ENCODE peak calls at places on chromosomes 7 and 10, in six cellular contexts. M is activated CD4-positive, CD25-positive, alpha-beta regulatory T cell; L is effector CD4-positive, alpha-beta T cell; C is NCI-H1092; T is heart left ventricle; Y is lower leg skin. U is an unnamed sample.

GRCh38 chr7:85101347-85101746 is 85.5 kb downstream of the SEMA3D start:
- DNase-seq in Y (no peak), C (no peak), M (no peak), L (no peak), T (no peak), U (no peak)

GRCh38 chr10:12844796-12845524 is 156.6 kb downstream of the CCDC3 start:
- DNase-seq in Y (peak), C (no peak), L (no peak), M (no peak), T (no peak), U (no peak)

GRCh38 chr7:131265227-131265626 is 62.4 kb upstream of the MKLN1 start:
- DNase-seq in Y (no peak), T (no peak), C (no peak), L (no peak), M (no peak), U (no peak)

GRCh38 chr7:128869138-128869943 is 6.7 kb downstream of the ATP6V1F start:
- DNase-seq in Y (peak), L (peak), T (peak), C (no peak), M (peak), U (no peak)

GRCh38 chr7:54664235-54665228 is 94.5 kb downstream of the SEC61G start:
- DNase-seq in M (no peak), L (no peak), C (peak), Y (no peak), T (peak), U (no peak)

GRCh38 chr10:122639801-122640200 is 59.8 kb downstream of the C10orf120 start:
- DNase-seq in M (no peak), Y (peak), L (no peak), T (no peak), C (no peak), U (no peak)

GRCh38 chr10:122282253-122282671 is 11.2 kb downstream of the BTBD16 start:
- DNase-seq in C (no peak), T (no peak), M (no peak), Y (peak), L (no peak), U (peak)

GRCh38 chr7:111168182-111168581 is 77.3 kb downstream of the LRRN3 start:
- DNase-seq in Y (no peak), T (no peak), L (no peak), C (peak), M (no peak), U (no peak)

GRCh38 chr7:121305109-121305508 is 23.7 kb upstream of the WNT16 start:
- DNase-seq in L (no peak), Y (no peak), C (no peak), T (no peak), M (no peak), U (no peak)

GRCh38 chr10:10353326-10353725 is 664.3 kb upstream of the CELF2 start:
- DNase-seq in M (no peak), Y (no peak), T (no peak), C (no peak), L (no peak), U (no peak)

GRCh38 chr10:92405006-92405924 is 114.3 kb downstream of the MARCHF5 start:
- DNase-seq in L (no peak), T (no peak), C (no peak), M (no peak), Y (no peak), U (no peak)

GRCh38 chr7:123945938-123946337 is 20.9 kb downstream of the SPAM1 start:
- DNase-seq in Y (no peak), L (no peak), C (no peak), T (no peak), M (no peak), U (no peak)

GRCh38 chr7:84049034-84049433 is 145.6 kb downstream of the SEMA3A start:
- DNase-seq in C (no peak), L (no peak), Y (no peak), M (no peak), T (no peak), U (no peak)

GRCh38 chr10:95815701-95816100 is 59.7 kb downstream of the ENTPD1 start:
- DNase-seq in T (no peak), C (no peak), Y (no peak), M (no peak), L (no peak), U (no peak)

GRCh38 chr10:87578799-87579401 is 74.2 kb downstream of the MINPP1 start:
- DNase-seq in Y (no peak), L (no peak), C (no peak), M (no peak), T (no peak), U (no peak)

GRCh38 chr7:137903382-137904169 is 56.8 kb upstream of the DGKI start:
- DNase-seq in M (peak), Y (peak), C (peak), T (peak), L (peak), U (no peak)

GRCh38 chr10:3746634-3747033 is 38.4 kb downstream of the KLF6 start:
- DNase-seq in Y (no peak), T (no peak), M (no peak), L (no peak), C (no peak), U (no peak)

GRCh38 chr10:13770760-13771493 is 184.2 kb downstream of the PRPF18 start:
- DNase-seq in T (no peak), M (no peak), Y (no peak), L (no peak), C (no peak), U (no peak)

GRCh38 chr7:149310113-149310836 is 48.3 kb downstream of the ZNF783 start:
- DNase-seq in M (no peak), T (no peak), Y (no peak), L (no peak), C (no peak), U (no peak)

GRCh38 chr7:69906309-69906995 is 308.2 kb downstream of the AUTS2 start:
- DNase-seq in M (no peak), T (no peak), Y (no peak), L (no peak), C (no peak), U (no peak)

GRCh38 chr7:157056957-157057902 is 46.8 kb upstream of the MNX1 start:
- DNase-seq in L (no peak), M (no peak), T (no peak), Y (peak), C (no peak), U (no peak)

GRCh38 chr7:98754041-98754479 is 115.8 kb downstream of the TMEM130 start:
- DNase-seq in M (no peak), T (no peak), Y (no peak), C (peak), L (no peak), U (no peak)

GRCh38 chr7:99102361-99102760 is 41.5 kb downstream of the SMURF1 start:
- DNase-seq in C (no peak), M (no peak), T (no peak), Y (no peak), L (no peak), U (no peak)

GRCh38 chr10:70926215-70927000 is 38.0 kb upstream of the PCBD1 start:
- DNase-seq in Y (no peak), T (peak), C (no peak), L (no peak), M (no peak), U (no peak)

GRCh38 chr7:112933598-112933997 is 143.4 kb upstream of the TMEM168 start:
- DNase-seq in Y (no peak), M (no peak), L (no peak), T (no peak), C (no peak), U (no peak)

GRCh38 chr7:150948791-150949251 is 29.3 kb downstream of the KCNH2 start:
- DNase-seq in M (no peak), Y (peak), C (no peak), L (no peak), T (peak), U (no peak)

GRCh38 chr7:142039231-142039630 is 43.6 kb downstream of the MGAM start:
- DNase-seq in L (no peak), Y (no peak), C (no peak), M (no peak), T (no peak), U (no peak)

GRCh38 chr10:20694296-20694695 is 202.8 kb downstream of the NEBL start:
- DNase-seq in C (no peak), L (no peak), Y (no peak), T (no peak), M (no peak), U (no peak)

GRCh38 chr10:97549587-97550322 is 22.8 kb upstream of the ANKRD2 start:
- DNase-seq in T (no peak), L (no peak), C (no peak), Y (no peak), M (no peak), U (no peak)

GRCh38 chr10:101219137-101219945 is 9.9 kb downstream of the LBX1 start:
- DNase-seq in L (no peak), C (no peak), M (no peak), Y (no peak), T (no peak), U (no peak)

GRCh38 chr10:14822879-14823755 is 14.7 kb downstream of the CDNF start:
- DNase-seq in Y (no peak), C (no peak), L (peak), T (no peak), M (no peak), U (no peak)

GRCh38 chr7:129969881-129970446 is 17.2 kb upstream of the UBE2H start:
- DNase-seq in T (no peak), Y (no peak), C (no peak), M (no peak), L (no peak), U (no peak)

GRCh38 chr7:101792051-101792651 is 25.3 kb upstream of the CUX1 start:
- DNase-seq in T (peak), M (no peak), L (no peak), C (no peak), Y (no peak), U (no peak)